ENCODE peak calls at places on chromosomes 7 and 10, in ten cellular contexts. G is T-helper 9 cell; M is posterior cingulate gyrus; V is left ventricle myocardium inferior; N is AG08396; I is Karpas-422; S is left colon; F is immature natural killer cell; X is A549; Q is activated CD8-positive, alpha-beta memory T cell treated with anti-CD3 and anti-CD28 coated beads for 48 hours. J is an unnamed sample.

GRCh38 chr7:45413419-45413818 is 160.7 kb upstream of the ADCY1 start:
- DNase-seq in G (no peak), M (no peak), V (no peak), N (no peak), I (no peak), S (no peak), F (no peak), X (no peak), Q (no peak), J (no peak)

GRCh38 chr7:32062150-32062549 is 8.1 kb downstream of the PDE1C start:
- DNase-seq in G (no peak), M (no peak), V (no peak), N (peak), I (peak), S (no peak), F (no peak), X (peak), Q (no peak), J (peak)

GRCh38 chr10:26858707-26859034 is 2.1 kb downstream of the ABI1 start:
- DNase-seq in G (no peak), M (no peak), V (no peak), N (no peak), I (peak), S (no peak), F (peak), X (no peak), Q (no peak), J (no peak)

GRCh38 chr7:98754041-98754479 is 115.8 kb downstream of the TMEM130 start:
- DNase-seq in G (no peak), M (no peak), V (no peak), N (no peak), I (peak), S (no peak), F (no peak), X (no peak), Q (no peak), J (no peak)

GRCh38 chr7:44390701-44391100 is 65.3 kb upstream of the CAMK2B start:
- DNase-seq in G (no peak), M (no peak), V (no peak), N (no peak), I (no peak), S (peak), F (no peak), X (no peak), Q (no peak), J (no peak)

GRCh38 chr7:105014725-105015630 is 973 bp downstream of the KMT2E start:
- DNase-seq in G (peak), M (no peak), V (no peak), N (peak), I (peak), S (peak), F (peak), X (peak), Q (peak), J (peak)

GRCh38 chr7:96558530-96558929 is 151.1 kb downstream of the SEM1 start:
- DNase-seq in G (no peak), M (no peak), V (no peak), N (peak), I (no peak), S (no peak), F (no peak), X (no peak), Q (no peak), J (no peak)

GRCh38 chr10:84540617-84541288 is 212.4 kb downstream of the CCSER2 start:
- DNase-seq in G (peak), M (peak), V (peak), N (peak), I (peak), S (no peak), F (peak), X (peak), Q (peak), J (peak)

GRCh38 chr10:79295593-79295992 is 51.7 kb upstream of the PPIF start:
- DNase-seq in G (no peak), M (no peak), V (no peak), N (no peak), I (no peak), S (no peak), F (no peak), X (no peak), Q (no peak), J (no peak)

GRCh38 chr10:110901954-110902819 is 16.8 kb downstream of the BBIP1 start:
- DNase-seq in G (no peak), M (no peak), V (no peak), N (peak), I (no peak), S (no peak), F (no peak), X (peak), Q (no peak), J (peak)

GRCh38 chr7:10824154-10824553 is 149.5 kb upstream of the PHF14 start:
- DNase-seq in G (no peak), M (no peak), V (no peak), N (no peak), I (no peak), S (no peak), F (no peak), X (no peak), Q (no peak), J (no peak)

GRCh38 chr7:12220321-12221046 is 9.4 kb downstream of the TMEM106B start:
- DNase-seq in G (no peak), M (no peak), V (no peak), N (no peak), I (peak), S (no peak), F (no peak), X (no peak), Q (no peak), J (no peak)

GRCh38 chr10:44985175-44985681 is 6.6 kb upstream of the DEPP1 start:
- DNase-seq in G (no peak), M (no peak), V (no peak), N (peak), I (no peak), S (peak), F (no peak), X (no peak), Q (no peak), J (no peak)

GRCh38 chr10:10977231-10977956 is 40.3 kb upstream of the CELF2 start:
- DNase-seq in G (no peak), M (no peak), V (no peak), N (no peak), I (no peak), S (no peak), F (no peak), X (no peak), Q (no peak), J (peak)

GRCh38 chr7:108484137-108484536 is 27.9 kb upstream of the NRCAM start:
- DNase-seq in G (no peak), M (no peak), V (no peak), N (no peak), I (no peak), S (no peak), F (no peak), X (no peak), Q (no peak), J (no peak)

GRCh38 chr10:28763471-28763870 is 86.2 kb downstream of the BAMBI start:
- DNase-seq in G (no peak), M (no peak), V (no peak), N (no peak), I (no peak), S (no peak), F (no peak), X (no peak), Q (no peak), J (no peak)

GRCh38 chr7:121398246-121398645 is 2.1 kb upstream of the FAM3C start:
- DNase-seq in G (no peak), M (no peak), V (no peak), N (no peak), I (no peak), S (no peak), F (no peak), X (no peak), Q (no peak), J (peak)

GRCh38 chr7:10723832-10724231 is 249.8 kb upstream of the PHF14 start:
- DNase-seq in G (no peak), M (no peak), V (no peak), N (no peak), I (no peak), S (no peak), F (no peak), X (no peak), Q (no peak), J (no peak)

GRCh38 chr7:44046321-44047061 is 2.0 kb downstream of the DBNL start:
- DNase-seq in G (peak), M (no peak), V (peak), N (no peak), I (peak), S (no peak), F (peak), X (no peak), Q (no peak), J (no peak)

GRCh38 chr10:6211341-6212265 is 8.9 kb downstream of the PFKFB3 start:
- DNase-seq in G (no peak), M (peak), V (peak), N (peak), I (no peak), S (no peak), F (no peak), X (no peak), Q (no peak), J (peak)

GRCh38 chr7:45885264-45885882 is 2.9 kb upstream of the IGFBP1 start:
- DNase-seq in G (no peak), M (no peak), V (no peak), N (no peak), I (no peak), S (no peak), F (no peak), X (peak), Q (no peak), J (no peak)

GRCh38 chr7:33868151-33868550 is 37.2 kb upstream of the BMPER start:
- DNase-seq in G (no peak), M (no peak), V (no peak), N (peak), I (no peak), S (no peak), F (no peak), X (no peak), Q (no peak), J (peak)

GRCh38 chr10:106573106-106573505 is 591.4 kb downstream of the SORCS1 start:
- DNase-seq in G (no peak), M (no peak), V (no peak), N (no peak), I (no peak), S (no peak), F (no peak), X (no peak), Q (no peak), J (peak)

GRCh38 chr10:11183000-11183399 is 165.3 kb downstream of the CELF2 start:
- DNase-seq in G (no peak), M (no peak), V (no peak), N (no peak), I (no peak), S (no peak), F (no peak), X (no peak), Q (no peak), J (no peak)